ENCODE peak calls at places on chromosomes 5 and 9, in eight cellular contexts. J, E, A, R, T, U, K and V are unnamed samples. For H3K4me1, the result is how much of the 10 kb centered on the place peaks cover.

GRCh38 chr5:100634937-100635336 is 99.8 kb downstream of the FAM174A start:
- DNase-seq in J (peak), E (no peak), A (no peak), R (no peak), T (no peak), U (no peak), K (peak), V (no peak)

GRCh38 chr9:102405218-102405867 is 589.8 kb upstream of the CYLC2 start:
- DNase-seq in J (no peak), E (no peak), A (no peak), R (no peak), T (no peak), U (no peak), K (no peak), V (no peak)

GRCh38 chr9:128636024-128636390 is 20.6 kb downstream of the DYNC2I2 start:
- DNase-seq in J (peak), E (peak), A (peak), R (peak), T (peak), U (peak), K (no peak), V (no peak)

GRCh38 chr9:124139001-124139400 is 118.7 kb upstream of the NEK6 start:
- DNase-seq in J (no peak), E (no peak), A (no peak), R (no peak), T (no peak), U (no peak), K (no peak), V (no peak)

GRCh38 chr9:81380504-81380903 is 308.8 kb downstream of the TLE1 start:
- DNase-seq in J (no peak), E (no peak), A (no peak), R (no peak), T (no peak), U (no peak), K (no peak), V (no peak)

GRCh38 chr5:124403281-124403680 is 343.2 kb downstream of the ZNF608 start:
- DNase-seq in J (no peak), E (peak), A (no peak), R (no peak), T (no peak), U (no peak), K (no peak), V (no peak)

GRCh38 chr9:91037511-91038482 is 236.2 kb downstream of the SYK start:
- DNase-seq in J (peak), E (peak), A (peak), R (peak), T (peak), U (peak), K (peak), V (no peak)

GRCh38 chr9:2966846-2967372 is 123.0 kb upstream of the PUM3 start:
- DNase-seq in J (no peak), E (no peak), A (no peak), R (no peak), T (no peak), U (no peak), K (no peak), V (no peak)

GRCh38 chr9:18002718-18003438 is 424.0 kb downstream of the SH3GL2 start:
- DNase-seq in J (no peak), E (peak), A (no peak), R (no peak), T (no peak), U (no peak), K (no peak), V (no peak)

GRCh38 chr5:111389390-111390082 is 122.8 kb downstream of the STARD4 start:
- DNase-seq in J (peak), E (no peak), A (no peak), R (no peak), T (no peak), U (no peak), K (peak), V (peak)

GRCh38 chr9:130107955-130108354 is 54.2 kb downstream of the GPR107 start:
- DNase-seq in J (no peak), E (no peak), A (no peak), R (no peak), T (no peak), U (no peak), K (no peak), V (no peak)

GRCh38 chr5:95861858-95862561 is 39.5 kb upstream of the GLRX start:
- DNase-seq in J (peak), E (no peak), A (no peak), R (no peak), T (no peak), U (no peak), K (peak), V (no peak)

GRCh38 chr5:5979362-5979760 is 399.0 kb downstream of the MED10 start:
- DNase-seq in J (peak), E (no peak), A (no peak), R (peak), T (no peak), U (no peak), K (no peak), V (no peak)

GRCh38 chr5:157178961-157179360 is 1.7 kb upstream of the ITK start:
- DNase-seq in J (no peak), E (no peak), A (no peak), R (no peak), T (no peak), U (no peak), K (no peak), V (no peak)

GRCh38 chr9:134942421-134943119 is 24.9 kb upstream of the FCN1 start:
- DNase-seq in J (no peak), E (no peak), A (no peak), R (no peak), T (no peak), U (no peak), K (peak), V (no peak)

GRCh38 chr5:3101561-3101960 is 350.1 kb upstream of the IRX2 start:
- DNase-seq in J (no peak), E (no peak), A (no peak), R (no peak), T (no peak), U (no peak), K (no peak), V (no peak)
- H3K4me1 ChIP-seq in J (under half), E (under half), A (under half), R (under half), T (under half), U (under half), K (under half), V (under half)

GRCh38 chr5:172054611-172055153 is 48.2 kb upstream of the FBXW11 start:
- DNase-seq in J (no peak), E (no peak), A (no peak), R (no peak), T (no peak), U (no peak), K (no peak), V (no peak)
- H3K4me3 ChIP-seq in J (no peak), E (no peak), A (no peak), R (no peak), T (no peak), U (no peak), K (no peak), V (no peak)

GRCh38 chr5:76691470-76692273 is 24.3 kb upstream of the F2R start:
- DNase-seq in J (no peak), E (no peak), A (no peak), R (no peak), T (no peak), U (no peak), K (no peak), V (no peak)
- H3K4me1 ChIP-seq in J (under half), E (under half), A (under half), R (under half), T (under half), U (under half), K (under half), V (under half)

GRCh38 chr9:37146372-37146771 is 26.0 kb downstream of the ZCCHC7 start:
- DNase-seq in J (no peak), E (no peak), A (no peak), R (no peak), T (no peak), U (no peak), K (no peak), V (no peak)
- H3K4me3 ChIP-seq in J (no peak), E (no peak), A (no peak), R (no peak), T (no peak), U (no peak), K (no peak), V (no peak)

DNA sequence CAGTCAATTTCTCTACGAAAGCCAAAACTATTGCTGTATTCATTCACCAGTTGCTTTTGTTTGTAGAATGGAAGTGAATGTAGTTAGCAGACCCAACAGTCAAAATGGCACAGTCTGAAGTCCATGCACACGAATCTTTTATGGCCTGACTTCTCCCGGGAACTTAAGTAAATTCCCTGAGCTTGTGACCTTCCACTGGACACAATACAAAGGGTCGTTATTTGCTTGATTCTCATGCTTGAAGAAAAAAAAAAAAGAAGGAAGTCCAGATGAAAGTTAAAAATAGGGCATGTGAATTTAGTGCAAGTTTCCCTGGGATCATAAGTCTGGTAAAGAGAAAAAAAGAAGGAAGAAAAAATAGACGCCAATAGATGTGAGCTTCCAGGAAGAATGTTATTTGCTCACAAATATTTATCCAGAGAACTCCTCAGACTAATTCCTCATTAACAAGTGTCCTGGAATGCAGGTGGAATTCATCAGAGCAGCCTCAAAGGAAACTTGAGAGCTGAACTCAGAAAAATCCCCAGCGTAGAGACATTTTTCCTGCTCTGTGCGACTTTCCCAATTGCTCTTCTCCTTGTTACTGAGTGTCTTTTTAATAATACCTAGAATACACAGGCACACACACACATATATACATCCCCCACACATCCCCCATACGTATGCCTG is 616.4 kb downstream of the EBF1 start:
- DNase-seq in J (peak), E (no peak), A (no peak), R (no peak), T (no peak), U (no peak), K (no peak), V (no peak)
- H3K4me1 ChIP-seq in J (under half), E (under half), A (under half), R (under half), T (under half), U (under half), K (under half), V (under half)

GRCh38 chr9:107270082-107270481 is 13.0 kb upstream of the RAD23B start:
- DNase-seq in J (no peak), E (no peak), A (no peak), R (no peak), T (no peak), U (no peak), K (no peak), V (no peak)
- H3K4me3 ChIP-seq in J (no peak), E (no peak), A (no peak), R (no peak), T (peak), U (no peak), K (no peak), V (no peak)